ENCODE peak calls at places on chromosomes 11 and 22, in nine cellular contexts. I is heart right ventricle, U is left ventricle myocardium inferior, K is transverse colon, G is SK-N-SH, B is aorta, Z is H1, Q is heart left ventricle, W is trophoblast cell. M is an unnamed sample.

GRCh38 chr11:73356979-73357739 is 19.0 kb upstream of the RELT start:
- DNase-seq in I (no peak), U (no peak), K (no peak), G (no peak), B (no peak), Z (no peak), Q (no peak), W (no peak), M (no peak)

GRCh38 chr11:36073411-36074203 is 129.7 kb downstream of the LDLRAD3 start:
- DNase-seq in I (peak; percentile 25), U (peak; percentile 43), K (no peak), G (peak; percentile 69), B (peak; percentile 59), Z (no peak), Q (peak; percentile 45), W (no peak), M (no peak)

GRCh38 chr22:23269441-23270211 is 89.3 kb downstream of the BCR start:
- DNase-seq in I (no peak), U (no peak), K (no peak), G (no peak), B (no peak), Z (no peak), Q (no peak), W (no peak), M (no peak)

GRCh38 chr22:29078036-29078868 is 5.4 kb downstream of the KREMEN1 start:
- DNase-seq in I (no peak), U (no peak), K (no peak), G (no peak), B (no peak), Z (no peak), Q (no peak), W (no peak), M (no peak)

GRCh38 chr11:110196241-110196754 is 100.1 kb downstream of the RDX start:
- DNase-seq in I (no peak), U (no peak), K (peak; percentile 20), G (no peak), B (no peak), Z (no peak), Q (no peak), W (peak; percentile 80), M (no peak)

GRCh38 chr22:25759825-25760231 is 17.8 kb downstream of the MYO18B start:
- DNase-seq in I (no peak), U (no peak), K (no peak), G (no peak), B (peak; percentile 77), Z (no peak), Q (peak; percentile 57), W (peak; percentile 68), M (no peak)

GRCh38 chr11:2523821-2524391 is 79.1 kb downstream of the KCNQ1 start:
- DNase-seq in I (peak; percentile 6), U (peak; percentile 10), K (peak; percentile 3), G (peak; percentile 19), B (peak; percentile 36), Z (no peak), Q (peak; percentile 4), W (no peak), M (no peak)

GRCh38 chr11:3786781-3787428 is 10.4 kb downstream of the NUP98 start:
- DNase-seq in I (no peak), U (no peak), K (no peak), G (no peak), B (no peak), Z (no peak), Q (no peak), W (no peak), M (no peak)

GRCh38 chr11:128905345-128906184 is 14.4 kb downstream of the KCNJ5 start:
- DNase-seq in I (no peak), U (no peak), K (peak; percentile 43), G (peak; percentile 86), B (peak; percentile 74), Z (no peak), Q (no peak), W (peak; percentile 70), M (peak; percentile 11)

GRCh38 chr11:46386674-46387073 is 4.9 kb downstream of the CHRM4 start:
- DNase-seq in I (no peak), U (no peak), K (no peak), G (no peak), B (no peak), Z (no peak), Q (no peak), W (no peak), M (no peak)

GRCh38 chr11:1554981-1555712 is 16.9 kb downstream of the DUSP8 start:
- DNase-seq in I (no peak), U (no peak), K (no peak), G (no peak), B (peak; percentile 38), Z (no peak), Q (no peak), W (no peak), M (no peak)

DNA sequence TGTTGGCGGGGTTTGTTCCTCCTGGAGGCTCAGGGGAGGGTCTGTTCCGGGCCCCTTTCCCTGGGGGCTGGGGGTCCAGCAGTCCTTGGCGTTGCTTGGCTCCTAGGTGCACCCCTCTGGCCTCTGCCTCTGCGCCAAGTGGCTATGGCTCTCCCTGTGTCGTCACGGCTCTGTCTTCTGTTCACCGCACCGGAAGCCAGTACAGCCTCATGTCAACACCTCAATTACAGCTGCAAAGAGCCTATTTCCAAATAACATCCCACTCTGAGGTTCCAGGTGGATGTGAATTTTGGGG is 64.8 kb downstream of the CELSR1 start:
- DNase-seq in I (no peak), U (no peak), K (no peak), G (no peak), B (no peak), Z (no peak), Q (no peak), W (no peak), M (no peak)
- H3K27me3 ChIP-seq in I (peaks cover 3% of the 10 kb centered on the region), U (peaks cover 24% of the 10 kb centered on the region), K (peaks cover under 1% of the 10 kb centered on the region), G (no peaks in the 10 kb centered on the region), B (no peaks in the 10 kb centered on the region), Z (no peaks in the 10 kb centered on the region), Q (no peaks in the 10 kb centered on the region), W (no peaks in the 10 kb centered on the region), M (no peaks in the 10 kb centered on the region)

GRCh38 chr22:19447388-19448075 is at the start of gene C22orf39:
- DNase-seq in I (peak; percentile 86), U (peak; percentile 89), K (peak; percentile 92), G (peak; percentile 98), B (peak; percentile 90), Z (peak; percentile 79), Q (peak; percentile 92), W (peak; percentile 87), M (peak; percentile 83)

GRCh38 chr22:19449422-19449767 is 1.9 kb upstream of the C22orf39 start:
- DNase-seq in I (no peak), U (no peak), K (no peak), G (no peak), B (no peak), Z (no peak), Q (no peak), W (no peak), M (no peak)

GRCh38 chr22:19448076-19448607 is 631 bp upstream of the C22orf39 start:
- DNase-seq in I (no peak), U (no peak), K (peak; percentile 57), G (peak; percentile 76), B (no peak), Z (no peak), Q (peak; percentile 19), W (peak; percentile 12), M (no peak)

GRCh38 chr22:19450363-19451175 is 3.1 kb upstream of the C22orf39 start:
- DNase-seq in I (no peak), U (no peak), K (no peak), G (no peak), B (no peak), Z (no peak), Q (no peak), W (no peak), M (no peak)

GRCh38 chr22:19448739-19449421 is 1.4 kb upstream of the C22orf39 start:
- DNase-seq in I (no peak), U (no peak), K (no peak), G (no peak), B (no peak), Z (no peak), Q (no peak), W (no peak), M (no peak)
- H3K4me3 ChIP-seq in I (no peak overlapping the region), U (peak overlapping the region; percentile 90), K (no peak overlapping the region), G (no peak overlapping the region), B (no peak overlapping the region), Z (peak overlapping the region; percentile 76), Q (no peak overlapping the region), W (no peak overlapping the region), M (no peak overlapping the region)

GRCh38 chr11:63847363-63847762 is 8.5 kb downstream of the MARK2 start:
- DNase-seq in I (no peak), U (no peak), K (no peak), G (no peak), B (no peak), Z (no peak), Q (no peak), W (peak; percentile 77), M (no peak)

GRCh38 chr11:63850946-63851345 is 12.0 kb downstream of the MARK2 start:
- DNase-seq in I (no peak), U (no peak), K (no peak), G (no peak), B (no peak), Z (no peak), Q (no peak), W (no peak), M (no peak)

GRCh38 chr11:63846897-63847296 is 8.0 kb downstream of the MARK2 start:
- DNase-seq in I (no peak), U (no peak), K (no peak), G (no peak), B (no peak), Z (no peak), Q (no peak), W (no peak), M (no peak)

GRCh38 chr11:63851354-63851753 is 12.4 kb downstream of the MARK2 start:
- DNase-seq in I (no peak), U (no peak), K (no peak), G (no peak), B (no peak), Z (no peak), Q (no peak), W (no peak), M (no peak)

DNA sequence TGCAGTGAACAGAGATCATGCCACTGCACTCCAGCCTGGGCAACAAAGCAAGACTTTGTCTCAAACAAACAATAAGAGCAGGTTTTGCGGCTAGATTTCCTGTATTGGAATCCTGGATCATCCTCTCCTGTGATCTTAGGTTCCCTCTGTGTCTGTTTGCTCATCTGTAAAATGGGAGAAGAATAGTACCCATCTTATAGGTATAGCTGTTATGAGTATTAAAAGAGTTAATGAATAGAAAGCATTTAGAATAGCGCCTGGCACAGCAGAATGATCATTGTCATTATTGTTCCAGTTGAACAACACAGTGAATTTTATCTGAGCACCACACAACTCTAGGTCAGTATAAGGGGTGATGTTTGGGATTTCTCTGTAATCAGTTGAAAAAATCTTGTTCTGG is 10.8 kb downstream of the MARK2 start:
- DNase-seq in I (no peak), U (no peak), K (no peak), G (no peak), B (no peak), Z (no peak), Q (no peak), W (no peak), M (no peak)
- H3K4me1 ChIP-seq in I (peaks cover 17% of the 10 kb centered on the region), U (peaks cover 55% of the 10 kb centered on the region), K (peaks cover 57% of the 10 kb centered on the region), G (no peaks in the 10 kb centered on the region), B (no peaks in the 10 kb centered on the region), Z (peaks cover 25% of the 10 kb centered on the region), Q (peaks cover 20% of the 10 kb centered on the region), W (peaks cover 30% of the 10 kb centered on the region), M (peaks cover 23% of the 10 kb centered on the region)

DNA sequence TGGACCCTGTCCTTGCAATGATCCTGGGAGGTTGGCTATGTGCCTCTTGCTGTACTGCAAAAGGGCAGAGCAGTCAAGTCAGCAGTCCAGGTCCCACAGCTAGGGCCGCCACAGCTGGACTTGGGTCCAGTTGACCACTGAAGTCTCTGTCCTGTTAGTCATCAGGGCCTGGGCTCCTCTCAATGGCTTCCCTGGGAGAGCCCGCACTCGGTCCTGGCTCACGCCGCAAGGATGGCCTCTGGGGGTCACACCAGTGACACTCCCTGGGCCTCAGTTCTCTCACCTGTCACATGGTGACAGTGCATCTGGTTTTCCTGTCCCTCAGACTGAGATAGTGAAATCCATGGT is 85.1 kb downstream of the NECTIN1 start:
- DNase-seq in I (no peak), U (no peak), K (no peak), G (no peak), B (no peak), Z (no peak), Q (no peak), W (no peak), M (no peak)
- H3K27me3 ChIP-seq in I (peaks cover 25% of the 10 kb centered on the region), U (peaks cover 38% of the 10 kb centered on the region), K (no peaks in the 10 kb centered on the region), G (no peaks in the 10 kb centered on the region), B (no peaks in the 10 kb centered on the region), Z (no peaks in the 10 kb centered on the region), Q (no peaks in the 10 kb centered on the region), W (no peaks in the 10 kb centered on the region), M (no peaks in the 10 kb centered on the region)